ENCODE peak calls at places on chromosomes 7 and 10, in five cellular contexts. One of them, this sample, is unnamed.
A peak's percentile ranks its signal among the peaks of the same experiment; 100 is the strongest.

GRCh38 chr10:89563861-89564478 is 28.6 kb upstream of the SLC16A12 start:
- DNase-seq in HFFc6: peak; percentile 38
- DNase-seq in transverse colon: no peak
- DNase-seq in G401: peak; percentile 71
- DNase-seq in CD8-positive, alpha-beta T cell: no peak
- DNase-seq in this sample: no peak

GRCh38 chr7:41702635-41703371 is at the start of gene INHBA:
- DNase-seq in HFFc6: peak; percentile 70
- DNase-seq in G401: no peak
- DNase-seq in transverse colon: no peak
- DNase-seq in CD8-positive, alpha-beta T cell: no peak
- DNase-seq in this sample: no peak

GRCh38 chr7:128104109-128104742 is 73.0 kb upstream of the LRRC4 start:
- DNase-seq in transverse colon: no peak
- DNase-seq in HFFc6: no peak
- DNase-seq in G401: peak; percentile 37
- DNase-seq in CD8-positive, alpha-beta T cell: peak; percentile 59
- DNase-seq in this sample: no peak

GRCh38 chr7:127876393-127876792 is 154.8 kb downstream of the LRRC4 start:
- DNase-seq in HFFc6: peak; percentile 69
- DNase-seq in transverse colon: no peak
- DNase-seq in G401: no peak
- DNase-seq in CD8-positive, alpha-beta T cell: no peak
- DNase-seq in this sample: no peak

GRCh38 chr7:50293509-50294179 is 10.9 kb upstream of the IKZF1 start:
- DNase-seq in transverse colon: no peak
- DNase-seq in CD8-positive, alpha-beta T cell: no peak
- DNase-seq in G401: no peak
- DNase-seq in HFFc6: no peak
- DNase-seq in this sample: no peak

GRCh38 chr7:126041472-126041871 is 1111.8 kb upstream of the POT1 start:
- DNase-seq in HFFc6: no peak
- DNase-seq in CD8-positive, alpha-beta T cell: no peak
- DNase-seq in G401: no peak
- DNase-seq in transverse colon: no peak
- DNase-seq in this sample: no peak

GRCh38 chr10:78777466-78778256 is 291.1 kb upstream of the ZMIZ1 start:
- DNase-seq in HFFc6: peak; percentile 50
- DNase-seq in CD8-positive, alpha-beta T cell: no peak
- DNase-seq in transverse colon: peak; percentile 23
- DNase-seq in G401: peak; percentile 40
- DNase-seq in this sample: peak; percentile 83

GRCh38 chr10:87651801-87652200 is 7.9 kb upstream of the PAPSS2 start:
- DNase-seq in CD8-positive, alpha-beta T cell: no peak
- DNase-seq in transverse colon: no peak
- DNase-seq in G401: no peak
- DNase-seq in HFFc6: no peak
- DNase-seq in this sample: no peak

GRCh38 chr7:77529279-77529678 is 7.8 kb upstream of the PTPN12 start:
- DNase-seq in CD8-positive, alpha-beta T cell: no peak
- DNase-seq in transverse colon: no peak
- DNase-seq in HFFc6: no peak
- DNase-seq in G401: no peak
- DNase-seq in this sample: no peak

GRCh38 chr7:104017001-104017400 is 27.5 kb upstream of the RELN start:
- DNase-seq in CD8-positive, alpha-beta T cell: no peak
- DNase-seq in G401: no peak
- DNase-seq in transverse colon: no peak
- DNase-seq in HFFc6: no peak
- DNase-seq in this sample: no peak

GRCh38 chr10:118592675-118593330 is 2.6 kb downstream of the PRLHR start:
- DNase-seq in transverse colon: no peak
- DNase-seq in G401: no peak
- DNase-seq in CD8-positive, alpha-beta T cell: no peak
- DNase-seq in HFFc6: no peak
- DNase-seq in this sample: no peak

GRCh38 chr7:90222811-90223725 is 11.5 kb downstream of the STEAP2 start:
- DNase-seq in HFFc6: no peak
- DNase-seq in G401: no peak
- DNase-seq in CD8-positive, alpha-beta T cell: no peak
- DNase-seq in transverse colon: no peak
- DNase-seq in this sample: peak; percentile 20

GRCh38 chr7:156055206-156055822 is 243.1 kb upstream of the SHH start:
- DNase-seq in G401: no peak
- DNase-seq in CD8-positive, alpha-beta T cell: no peak
- DNase-seq in transverse colon: no peak
- DNase-seq in HFFc6: no peak
- DNase-seq in this sample: no peak

GRCh38 chr7:80622531-80622930 is 15.9 kb upstream of the CD36 start:
- DNase-seq in HFFc6: peak; percentile 39
- DNase-seq in G401: no peak
- DNase-seq in transverse colon: no peak
- DNase-seq in CD8-positive, alpha-beta T cell: no peak
- DNase-seq in this sample: no peak

GRCh38 chr7:132065193-132065972 is 509.0 kb upstream of the PODXL start:
- DNase-seq in CD8-positive, alpha-beta T cell: no peak
- DNase-seq in HFFc6: peak; percentile 96
- DNase-seq in transverse colon: peak; percentile 30
- DNase-seq in G401: peak; percentile 18
- DNase-seq in this sample: peak; percentile 51

GRCh38 chr10:72254891-72255568 is 18.7 kb upstream of the DDIT4 start:
- DNase-seq in HFFc6: peak; percentile 52
- DNase-seq in CD8-positive, alpha-beta T cell: peak; percentile 64
- DNase-seq in G401: peak; percentile 99
- DNase-seq in transverse colon: peak; percentile 89
- DNase-seq in this sample: peak; percentile 87

GRCh38 chr10:26869528-26869927 is 8.8 kb upstream of the ABI1 start:
- DNase-seq in transverse colon: no peak
- DNase-seq in HFFc6: no peak
- DNase-seq in G401: no peak
- DNase-seq in CD8-positive, alpha-beta T cell: no peak
- DNase-seq in this sample: no peak

GRCh38 chr10:129544205-129545202 is 77.5 kb downstream of the MGMT start:
- DNase-seq in transverse colon: no peak
- DNase-seq in HFFc6: no peak
- DNase-seq in G401: no peak
- DNase-seq in CD8-positive, alpha-beta T cell: no peak
- DNase-seq in this sample: no peak

GRCh38 chr7:131109011-131109756 is 218.5 kb upstream of the MKLN1 start:
- DNase-seq in G401: peak; percentile 33
- DNase-seq in HFFc6: peak; percentile 47
- DNase-seq in transverse colon: no peak
- DNase-seq in CD8-positive, alpha-beta T cell: no peak
- DNase-seq in this sample: no peak

GRCh38 chr10:131620314-131620713 is 280.5 kb upstream of the PPP2R2D start:
- DNase-seq in HFFc6: no peak
- DNase-seq in transverse colon: no peak
- DNase-seq in CD8-positive, alpha-beta T cell: no peak
- DNase-seq in G401: no peak
- DNase-seq in this sample: no peak

GRCh38 chr10:72229261-72230251 is 13.5 kb upstream of the ASCC1 start:
- DNase-seq in CD8-positive, alpha-beta T cell: no peak
- DNase-seq in G401: no peak
- DNase-seq in transverse colon: no peak
- DNase-seq in HFFc6: no peak
- DNase-seq in this sample: no peak

GRCh38 chr7:101884671-101885596 is 67.5 kb downstream of the CUX1 start:
- DNase-seq in CD8-positive, alpha-beta T cell: no peak
- DNase-seq in HFFc6: no peak
- DNase-seq in transverse colon: no peak
- DNase-seq in G401: peak; percentile 54
- DNase-seq in this sample: no peak

GRCh38 chr10:110912374-110912773 is 6.6 kb downstream of the BBIP1 start:
- DNase-seq in G401: no peak
- DNase-seq in transverse colon: no peak
- DNase-seq in HFFc6: peak; percentile 63
- DNase-seq in CD8-positive, alpha-beta T cell: no peak
- DNase-seq in this sample: no peak

GRCh38 chr10:79266543-79267312 is 80.5 kb upstream of the PPIF start:
- DNase-seq in HFFc6: peak; percentile 97
- DNase-seq in G401: no peak
- DNase-seq in transverse colon: peak; percentile 67
- DNase-seq in CD8-positive, alpha-beta T cell: no peak
- DNase-seq in this sample: peak; percentile 91

GRCh38 chr10:31139497-31139896 is 107.8 kb upstream of the ZNF438 start:
- DNase-seq in G401: no peak
- DNase-seq in CD8-positive, alpha-beta T cell: no peak
- DNase-seq in HFFc6: no peak
- DNase-seq in transverse colon: no peak
- DNase-seq in this sample: no peak